ENCODE peak calls at places on chromosomes 2 and 18, in five cellular contexts. K is mesenchymal stem cell; R is CD4-positive, alpha-beta memory T cell; G is left ventricle myocardium inferior; P is fibroblast of pulmonary artery. A is an unnamed sample.
A peak's percentile ranks its signal among the peaks of the same experiment; 100 is the strongest.

GRCh38 chr2:223602972-223603371 is 811 bp upstream of the SCG2 start:
- DNase-seq in R (no peak), P (peak; percentile 21), K (no peak), G (no peak), A (no peak)

GRCh38 chr18:61785588-61785987 is 107.2 kb downstream of the RNF152 start:
- DNase-seq in P (peak; percentile 21), K (peak; percentile 9), R (no peak), G (no peak), A (no peak)

GRCh38 chr2:98519851-98520250 is 75.2 kb downstream of the INPP4A start:
- DNase-seq in K (no peak), R (no peak), P (no peak), G (no peak), A (no peak)

GRCh38 chr2:158539176-158539895 is 82.6 kb downstream of the PKP4 start:
- DNase-seq in P (peak; percentile 88), K (peak; percentile 67), R (no peak), G (no peak), A (no peak)

GRCh38 chr2:236555486-236555885 is 14.1 kb upstream of the ACKR3 start:
- DNase-seq in P (no peak), G (no peak), R (no peak), K (no peak), A (no peak)

GRCh38 chr2:15159751-15160177 is 401.4 kb downstream of the NBAS start:
- DNase-seq in G (no peak), K (peak; percentile 51), R (no peak), P (peak; percentile 73), A (no peak)

GRCh38 chr2:30627162-30627561 is 180.1 kb downstream of the CAPN13 start:
- DNase-seq in P (no peak), K (no peak), R (no peak), G (no peak), A (no peak)

GRCh38 chr18:31942301-31942998 is 478 bp downstream of the TRAPPC8 start:
- DNase-seq in K (peak; percentile 75), G (no peak), P (peak; percentile 52), R (no peak), A (peak; percentile 80)

GRCh38 chr2:148909114-148909513 is 34.1 kb downstream of the KIF5C start:
- DNase-seq in R (no peak), G (no peak), P (no peak), K (no peak), A (no peak)

GRCh38 chr2:230952226-230952956 is 27.3 kb upstream of the GPR55 start:
- DNase-seq in R (no peak), K (no peak), P (no peak), G (no peak), A (no peak)

GRCh38 chr2:46273919-46274318 is 23.3 kb upstream of the EPAS1 start:
- DNase-seq in K (no peak), R (no peak), G (no peak), P (no peak), A (no peak)

GRCh38 chr2:134927195-134927594 is 8.6 kb downstream of the CCNT2 start:
- DNase-seq in P (peak; percentile 23), K (peak; percentile 49), R (no peak), G (no peak), A (no peak)

GRCh38 chr2:242075163-242075562 is 205.6 kb downstream of the RTP5 start:
- DNase-seq in R (no peak), K (peak; percentile 12), G (no peak), P (peak; percentile 71), A (no peak)

GRCh38 chr18:73691118-73691517 is 456.5 kb downstream of the FBXO15 start:
- DNase-seq in P (peak; percentile 73), R (no peak), G (no peak), K (peak; percentile 88), A (no peak)

GRCh38 chr2:22253171-22253570 is 1129.4 kb downstream of the TDRD15 start:
- DNase-seq in R (no peak), K (no peak), G (no peak), P (no peak), A (no peak)

GRCh38 chr2:20052872-20053281 is 1.4 kb upstream of the LAPTM4A start:
- DNase-seq in K (peak; percentile 78), P (peak; percentile 86), G (peak; percentile 66), R (no peak), A (peak; percentile 73)

GRCh38 chr2:195532628-195533271 is 124.3 kb upstream of the SLC39A10 start:
- DNase-seq in P (peak; percentile 44), R (peak; percentile 76), G (no peak), K (peak; percentile 38), A (no peak)

GRCh38 chr18:7735194-7735593 is 168.1 kb downstream of the PTPRM start:
- DNase-seq in G (no peak), P (no peak), K (no peak), R (no peak), A (no peak)

GRCh38 chr18:79964330-79965118 is at the start of gene HSBP1L1:
- DNase-seq in R (peak; percentile 61), P (peak; percentile 51), K (peak; percentile 52), G (peak; percentile 70), A (peak; percentile 87)

GRCh38 chr2:41722668-41723369 is 325.0 kb upstream of the PKDCC start:
- DNase-seq in K (no peak), P (peak; percentile 27), G (peak; percentile 21), R (no peak), A (no peak)

DNA sequence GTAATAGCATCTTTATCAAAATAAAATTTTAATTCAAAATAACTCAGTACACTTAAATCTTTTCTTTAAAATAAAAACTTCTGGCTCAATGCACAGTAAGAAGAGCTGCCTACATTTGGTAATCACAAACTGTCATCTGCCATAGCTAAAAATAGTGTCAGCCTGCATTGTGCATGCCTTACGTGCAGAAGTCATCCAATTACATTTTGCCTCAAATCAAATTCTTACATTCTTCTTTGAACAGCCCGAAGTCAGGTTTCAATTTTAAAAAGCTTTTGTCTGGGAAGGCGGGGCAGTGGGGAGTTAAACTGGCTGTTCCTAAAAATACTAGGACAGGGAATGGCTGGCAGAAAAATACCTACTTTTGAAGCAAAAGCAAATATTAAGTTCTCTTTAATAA is 51.1 kb downstream of the RTN4 start:
- DNase-seq in G (no peak), R (no peak), K (peak; percentile 67), P (peak; percentile 64), A (no peak)
- H3K4me3 ChIP-seq in G (peak overlapping the region; percentile 7), R (no peak overlapping the region), K (no peak overlapping the region), P (no peak overlapping the region), A (peak overlapping the region; percentile 40)

GRCh38 chr2:160388464-160389263 is 104.9 kb downstream of the RBMS1 start:
- DNase-seq in R (peak; percentile 34), K (no peak), P (no peak), G (no peak), A (peak; percentile 71)
- H3K4me3 ChIP-seq in R (no peak overlapping the region), K (no peak overlapping the region), P (no peak overlapping the region), G (peak overlapping the region; percentile 41), A (no peak overlapping the region)

GRCh38 chr18:48410095-48410920 is 1.1 kb upstream of the ZBTB7C start:
- DNase-seq in P (peak; percentile 80), R (peak; percentile 58), G (peak; percentile 93), K (peak; percentile 87), A (peak; percentile 98)
- H3K4me3 ChIP-seq in P (peak overlapping the region; percentile 68), R (peak overlapping the region; percentile 36), G (peak overlapping the region; percentile 84), K (peak overlapping the region; percentile 77), A (peak overlapping the region; percentile 94)

GRCh38 chr2:202038471-202039277 is 5.0 kb downstream of the FZD7 start:
- DNase-seq in R (no peak), G (peak; percentile 25), K (peak; percentile 77), P (no peak), A (no peak)

GRCh38 chr2:202035089-202035940 is 1.7 kb downstream of the FZD7 start:
- DNase-seq in P (peak; percentile 56), K (peak; percentile 85), G (peak; percentile 64), R (peak; percentile 16), A (peak; percentile 91)

GRCh38 chr2:202035941-202036372 is 2.3 kb downstream of the FZD7 start:
- DNase-seq in P (no peak), G (no peak), K (no peak), R (no peak), A (no peak)

GRCh38 chr2:202037086-202037485 is 3.4 kb downstream of the FZD7 start:
- DNase-seq in G (no peak), P (no peak), K (peak; percentile 43), R (no peak), A (no peak)

DNA sequence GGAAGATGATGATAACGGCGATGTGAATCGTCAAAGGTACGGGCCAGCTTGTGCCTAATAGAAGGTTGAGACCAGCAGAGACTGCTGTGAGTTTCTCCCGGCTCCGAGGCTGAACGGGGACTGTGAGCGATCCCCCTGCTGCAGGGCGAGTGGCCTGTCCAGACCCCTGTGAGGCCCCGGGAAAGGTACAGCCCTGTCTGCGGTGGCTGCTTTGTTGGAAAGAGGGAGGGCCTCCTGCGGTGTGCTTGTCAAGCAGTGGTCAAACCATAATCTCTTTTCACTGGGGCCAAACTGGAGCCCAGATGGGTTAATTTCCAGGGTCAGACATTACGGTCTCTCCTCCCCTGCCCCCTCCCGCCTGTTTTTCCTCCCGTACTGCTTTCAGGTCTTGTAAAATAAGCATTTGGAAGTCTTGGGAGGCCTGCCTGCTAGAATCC is 3.0 kb downstream of the FZD7 start:
- DNase-seq in R (no peak), G (no peak), P (no peak), K (peak; percentile 52), A (no peak)
- H3K4me3 ChIP-seq in R (no peak overlapping the region), G (peak overlapping the region; percentile 87), P (no peak overlapping the region), K (peak overlapping the region; percentile 49), A (no peak overlapping the region)

GRCh38 chr2:170660406-170660805 is 54.7 kb upstream of the SP5 start:
- DNase-seq in K (no peak), G (no peak), R (no peak), P (no peak), A (no peak)
- H3K4me3 ChIP-seq in K (no peak overlapping the region), G (no peak overlapping the region), R (no peak overlapping the region), P (no peak overlapping the region), A (no peak overlapping the region)

DNA sequence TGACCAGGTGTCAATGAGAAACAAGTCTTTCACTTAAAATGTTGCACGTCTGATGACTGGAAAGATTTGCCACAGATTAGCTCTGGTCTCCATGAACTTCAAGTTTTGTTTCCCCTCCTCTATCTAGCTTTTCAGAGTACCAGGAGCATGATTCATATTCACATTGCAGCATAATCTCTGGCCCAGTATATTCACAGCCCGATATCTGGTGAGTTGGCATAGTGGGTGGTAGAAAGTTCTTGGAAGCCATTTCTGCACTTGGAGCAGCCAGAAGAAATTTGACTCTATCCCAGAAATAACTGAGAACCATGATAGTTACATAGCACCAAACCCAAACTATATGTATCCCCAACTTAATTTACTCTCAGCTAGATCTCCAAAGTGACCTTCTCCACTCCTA is 503.9 kb downstream of the PID1 start:
- DNase-seq in P (peak; percentile 66), R (no peak), G (no peak), K (no peak), A (no peak)
- H3K4me3 ChIP-seq in P (no peak overlapping the region), R (no peak overlapping the region), G (no peak overlapping the region), K (no peak overlapping the region), A (no peak overlapping the region)

A was measured in aorta.